ENCODE peak calls at places on chromosomes 11 and 22, in four cellular contexts. E is breast epithelium, O is fibroblast of lung, Q is HCT116. T is an unnamed sample. For H3K4me1, the result is how much of the 10 kb centered on the place peaks cover.

GRCh38 chr22:36467042-36467810 is 14.2 kb downstream of the TXN2 start:
- DNase-seq in E (no peak), O (peak), Q (peak), T (no peak)

GRCh38 chr11:77159219-77159936 is 31.3 kb downstream of the MYO7A start:
- DNase-seq in E (no peak), O (no peak), Q (no peak), T (no peak)

GRCh38 chr11:68036717-68037239 is 2.0 kb upstream of the TCIRG1 start:
- DNase-seq in E (peak), O (no peak), Q (no peak), T (peak)

GRCh38 chr11:78350101-78350645 is 67.4 kb downstream of the GAB2 start:
- DNase-seq in E (no peak), O (peak), Q (no peak), T (no peak)

GRCh38 chr11:65036931-65037330 is 4.1 kb upstream of the SAC3D1 start:
- DNase-seq in E (no peak), O (no peak), Q (no peak), T (peak)

GRCh38 chr11:93236741-93237675 is 39.2 kb upstream of the SLC36A4 start:
- DNase-seq in E (no peak), O (peak), Q (peak), T (no peak)

GRCh38 chr11:68081691-68082090 is 39.5 kb downstream of the CHKA start:
- DNase-seq in E (peak), O (peak), Q (no peak), T (no peak)

GRCh38 chr22:44091021-44091721 is 67.1 kb downstream of the PARVB start:
- DNase-seq in E (no peak), O (no peak), Q (peak), T (no peak)

GRCh38 chr11:8641332-8641731 is 41.1 kb downstream of the TRIM66 start:
- DNase-seq in E (no peak), O (no peak), Q (no peak), T (no peak)

GRCh38 chr11:3169952-3170755 is 5.0 kb upstream of the OSBPL5 start:
- DNase-seq in E (no peak), O (no peak), Q (no peak), T (peak)

GRCh38 chr11:120652705-120653335 is 141.3 kb downstream of the GRIK4 start:
- DNase-seq in E (no peak), O (peak), Q (no peak), T (no peak)

GRCh38 chr11:120708511-120709183 is 197.1 kb downstream of the GRIK4 start:
- DNase-seq in E (no peak), O (no peak), Q (no peak), T (peak)

GRCh38 chr22:19648419-19648929 is 65.8 kb upstream of the SEPTIN5 start:
- DNase-seq in E (no peak), O (peak), Q (peak), T (no peak)

GRCh38 chr11:94786264-94787126 is 18.3 kb downstream of the AMOTL1 start:
- DNase-seq in E (no peak), O (peak), Q (no peak), T (no peak)

GRCh38 chr11:9459573-9460321 is 1.1 kb upstream of the ZNF143 start:
- DNase-seq in E (no peak), O (peak), Q (peak), T (no peak)

GRCh38 chr11:60378359-60378758 is at the start of gene MS4A7:
- DNase-seq in E (no peak), O (no peak), Q (no peak), T (no peak)

GRCh38 chr11:131375421-131375820 is 5.0 kb downstream of the NTM start:
- DNase-seq in E (no peak), O (no peak), Q (no peak), T (no peak)

GRCh38 chr11:68741536-68741935 is 9.8 kb downstream of the TESMIN start:
- DNase-seq in E (no peak), O (no peak), Q (no peak), T (no peak)

GRCh38 chr22:50218996-50219727 is 18.4 kb downstream of the SELENOO start:
- DNase-seq in E (peak), O (peak), Q (peak), T (no peak)

GRCh38 chr11:78961186-78961782 is 386.6 kb upstream of the NARS2 start:
- DNase-seq in E (no peak), O (peak), Q (peak), T (no peak)

GRCh38 chr22:23206915-23207314 is 26.6 kb downstream of the BCR start:
- DNase-seq in E (no peak), O (no peak), Q (no peak), T (no peak)

GRCh38 chr22:39528681-39529486 is 3.7 kb downstream of the RPS19BP1 start:
- DNase-seq in E (peak), O (peak), Q (peak), T (peak)

GRCh38 chr22:39528080-39528661 is 4.4 kb downstream of the RPS19BP1 start:
- DNase-seq in E (no peak), O (no peak), Q (no peak), T (no peak)

GRCh38 chr22:39530692-39531331 is 1.7 kb downstream of the RPS19BP1 start:
- DNase-seq in E (no peak), O (peak), Q (no peak), T (no peak)

GRCh38 chr22:39529487-39529851 is 3.1 kb downstream of the RPS19BP1 start:
- DNase-seq in E (no peak), O (no peak), Q (no peak), T (no peak)

GRCh38 chr22:39530136-39530535 is 2.4 kb downstream of the RPS19BP1 start:
- DNase-seq in E (no peak), O (no peak), Q (no peak), T (no peak)
- H3K4me1 ChIP-seq in E (under half), O (under half), Q (half or more), T (under half)

GRCh38 chr11:10639350-10639749 is 54.2 kb downstream of the IRAG1 start:
- DNase-seq in E (no peak), O (no peak), Q (no peak), T (no peak)

GRCh38 chr11:10638285-10638684 is 55.3 kb downstream of the IRAG1 start:
- DNase-seq in E (no peak), O (peak), Q (no peak), T (no peak)

GRCh38 chr11:10634407-10634806 is 59.1 kb downstream of the IRAG1 start:
- DNase-seq in E (no peak), O (no peak), Q (no peak), T (no peak)

GRCh38 chr11:10640308-10640707 is 53.2 kb downstream of the IRAG1 start:
- DNase-seq in E (no peak), O (no peak), Q (no peak), T (no peak)

DNA sequence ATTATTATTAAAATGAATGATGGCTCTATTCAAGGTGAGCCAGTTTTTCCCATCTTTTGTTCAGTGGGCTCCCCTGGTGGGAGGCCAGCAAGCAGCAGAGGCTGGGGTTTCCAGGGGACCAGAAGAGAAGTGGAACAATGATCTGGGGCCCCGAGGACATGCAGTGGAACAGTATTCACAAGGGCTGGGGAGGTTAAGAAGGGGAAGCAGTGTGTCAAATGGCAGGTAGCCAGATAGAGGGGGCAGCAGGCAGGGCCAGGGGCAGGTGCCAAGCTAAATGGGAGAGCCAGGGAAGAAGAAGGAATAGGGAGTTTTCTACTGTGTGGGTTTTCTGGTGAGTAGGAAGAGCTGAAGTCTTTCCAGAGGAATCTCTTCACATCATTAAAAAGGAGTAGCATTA is 55.9 kb downstream of the IRAG1 start:
- DNase-seq in E (no peak), O (no peak), Q (no peak), T (no peak)
- H3K27ac ChIP-seq in E (no peak), O (no peak), Q (peak), T (peak)

GRCh38 chr22:25363474-25363873 is 144.0 kb downstream of the CRYBB2 start:
- DNase-seq in E (no peak), O (no peak), Q (no peak), T (peak)
- H3K4me1 ChIP-seq in E (under half), O (under half), Q (under half), T (under half)

DNA sequence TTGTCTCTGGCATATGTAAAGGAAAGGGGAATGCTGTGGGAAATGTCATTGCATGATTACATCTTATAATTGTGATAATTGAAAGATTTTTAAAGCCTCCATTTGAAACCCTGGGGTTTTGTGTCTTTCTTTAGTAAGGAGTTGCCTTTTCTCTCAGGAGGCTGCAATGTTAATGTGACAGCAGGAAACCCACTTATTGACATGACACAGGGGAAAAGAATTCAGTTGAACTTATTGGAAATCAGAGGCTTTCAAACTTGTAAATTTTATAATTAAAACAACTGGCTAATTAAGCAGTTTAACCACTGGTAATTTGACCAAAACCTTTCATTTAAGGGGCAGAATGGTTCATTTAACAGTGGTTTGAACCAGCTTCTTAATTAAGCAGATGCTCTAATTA is 31.2 kb downstream of the MRPL48 start:
- DNase-seq in E (no peak), O (peak), Q (no peak), T (no peak)
- H3K27ac ChIP-seq in E (no peak), O (no peak), Q (no peak), T (no peak)

GRCh38 chr11:12826441-12826840 is 152.2 kb downstream of the TEAD1 start:
- DNase-seq in E (no peak), O (no peak), Q (no peak), T (no peak)
- H3K4me1 ChIP-seq in E (under half), O (under half), Q (under half), T (under half)

T was measured in aorta.